ENCODE peak calls at places on chromosome 22, in four cellular contexts. V is activated T-helper 1 cell treated with anti-CD3 and anti-CD28 coated beads, Interleukin-12 subunit alpha, Interleukin-12 subunit beta, Interleukin-2, Interleukin-4 antibody, amounts not matched to agents 30 ng/mL and 10 ng/mL and 1 ng/mL, durations not matched to agents 14 hours and 24 hours and 36 hours; Q is H4; P is stimulated activated CD4-positive, alpha-beta T cell treated with anti-CD3 and anti-CD28 coated beads, Interleukin-1b, Interleukin-23, amount 100 ng/mL, for 1 hour. S is an unnamed sample.

GRCh38 chr22:39543095-39543494 is 10.5 kb upstream of the RPS19BP1 start:
- DNase-seq in V (no peak), Q (no peak), P (no peak), S (peak)

GRCh38 chr22:45696227-45696626 is 24.6 kb downstream of the ATXN10 start:
- DNase-seq in V (no peak), Q (no peak), P (no peak), S (no peak)

GRCh38 chr22:46055176-46055850 is 78.4 kb upstream of the WNT7B start:
- DNase-seq in V (no peak), Q (no peak), P (no peak), S (no peak)

GRCh38 chr22:23833911-23834317 is 4.9 kb downstream of the DERL3 start:
- DNase-seq in V (no peak), Q (no peak), P (no peak), S (no peak)

GRCh38 chr22:46366801-46367706 is 31.5 kb downstream of the TRMU start:
- DNase-seq in V (no peak), Q (no peak), P (no peak), S (no peak)

GRCh38 chr22:22941831-22942510 is 54.4 kb downstream of the IGLL5 start:
- DNase-seq in V (no peak), Q (no peak), P (no peak), S (no peak)

GRCh38 chr22:37032535-37033460 is 13.3 kb downstream of the MPST start:
- DNase-seq in V (no peak), Q (peak), P (no peak), S (no peak)

GRCh38 chr22:38754247-38755154 is 1.3 kb downstream of the SUN2 start:
- DNase-seq in V (no peak), Q (peak), P (no peak), S (peak)

GRCh38 chr22:48315415-48316244 is 1512.0 kb downstream of the BRD1 start:
- DNase-seq in V (no peak), Q (no peak), P (no peak), S (no peak)

GRCh38 chr22:21942407-21942895 is 10.2 kb downstream of the PPM1F start:
- DNase-seq in V (no peak), Q (peak), P (no peak), S (no peak)

GRCh38 chr22:45885941-45886395 is 91.0 kb downstream of the WNT7B start:
- DNase-seq in V (no peak), Q (no peak), P (no peak), S (no peak)

GRCh38 chr22:43968614-43969013 is 13.4 kb downstream of the SAMM50 start:
- DNase-seq in V (no peak), Q (no peak), P (no peak), S (no peak)

GRCh38 chr22:29095459-29095858 is 22.6 kb downstream of the KREMEN1 start:
- DNase-seq in V (no peak), Q (no peak), P (no peak), S (no peak)

S was measured in NCI-H526 treated with DMSO at 0.1 percent for 48 hours.